ENCODE peak calls at places on chromosome 3, in eight cellular contexts. A, K, L, B, E, V, W and D are unnamed samples.

GRCh38 chr3:126469479-126469878 is 6.2 kb downstream of the ZXDC start:
- DNase-seq in A (peak), K (no peak), L (no peak), B (peak), E (no peak), V (peak), W (no peak), D (no peak)

GRCh38 chr3:193207290-193207689 is 33.7 kb upstream of the PLAAT1 start:
- DNase-seq in A (no peak), K (no peak), L (no peak), B (no peak), E (no peak), V (no peak), W (no peak), D (no peak)

GRCh38 chr3:193842029-193842782 is 249.2 kb downstream of the OPA1 start:
- DNase-seq in A (no peak), K (no peak), L (no peak), B (no peak), E (no peak), V (peak), W (no peak), D (no peak)

GRCh38 chr3:42180901-42181300 is 85.1 kb downstream of the CCK start:
- DNase-seq in A (no peak), K (no peak), L (no peak), B (no peak), E (no peak), V (no peak), W (no peak), D (no peak)

GRCh38 chr3:49300595-49300994 is 23.6 kb upstream of the C3orf62 start:
- DNase-seq in A (no peak), K (no peak), L (no peak), B (no peak), E (no peak), V (no peak), W (no peak), D (no peak)

GRCh38 chr3:171156455-171157005 is 130.0 kb upstream of the SLC2A2 start:
- DNase-seq in A (no peak), K (no peak), L (no peak), B (no peak), E (no peak), V (no peak), W (no peak), D (no peak)

GRCh38 chr3:78707094-78707493 is 1060.7 kb downstream of the ROBO1 start:
- DNase-seq in A (no peak), K (no peak), L (no peak), B (no peak), E (no peak), V (no peak), W (no peak), D (no peak)

GRCh38 chr3:83706669-83707068 is 1252.1 kb upstream of the CADM2 start:
- DNase-seq in A (no peak), K (no peak), L (no peak), B (no peak), E (no peak), V (no peak), W (no peak), D (no peak)

GRCh38 chr3:125107861-125108567 is 52.2 kb upstream of the HEG1 start:
- DNase-seq in A (no peak), K (no peak), L (no peak), B (no peak), E (no peak), V (no peak), W (peak), D (no peak)

GRCh38 chr3:67018105-67018788 is 20.1 kb downstream of the KBTBD8 start:
- DNase-seq in A (no peak), K (no peak), L (peak), B (peak), E (no peak), V (peak), W (no peak), D (no peak)

GRCh38 chr3:128685001-128685726 is 34.5 kb upstream of the RPN1 start:
- DNase-seq in A (no peak), K (no peak), L (no peak), B (no peak), E (no peak), V (no peak), W (no peak), D (no peak)

GRCh38 chr3:141575879-141576743 is 89.3 kb downstream of the RASA2 start:
- DNase-seq in A (no peak), K (no peak), L (no peak), B (peak), E (no peak), V (no peak), W (no peak), D (no peak)

GRCh38 chr3:194522579-194523046 is 35.8 kb upstream of the ATP13A3 start:
- DNase-seq in A (no peak), K (no peak), L (no peak), B (no peak), E (no peak), V (no peak), W (peak), D (no peak)

GRCh38 chr3:164030194-164030593 is 1048.1 kb downstream of the SI start:
- DNase-seq in A (no peak), K (no peak), L (no peak), B (no peak), E (no peak), V (no peak), W (no peak), D (no peak)

GRCh38 chr3:11624704-11625375 is 18.9 kb downstream of the VGLL4 start:
- DNase-seq in A (no peak), K (no peak), L (no peak), B (no peak), E (no peak), V (no peak), W (no peak), D (no peak)

GRCh38 chr3:23885210-23885609 is 31.6 kb downstream of the NKIRAS1 start:
- DNase-seq in A (no peak), K (no peak), L (no peak), B (no peak), E (no peak), V (no peak), W (no peak), D (no peak)

GRCh38 chr3:23889401-23889800 is 27.4 kb downstream of the NKIRAS1 start:
- DNase-seq in A (no peak), K (no peak), L (no peak), B (no peak), E (no peak), V (no peak), W (no peak), D (no peak)

GRCh38 chr3:23888617-23889228 is 28.1 kb downstream of the NKIRAS1 start:
- DNase-seq in A (no peak), K (peak), L (no peak), B (no peak), E (no peak), V (no peak), W (peak), D (no peak)

GRCh38 chr3:23884481-23884880 is 32.3 kb downstream of the NKIRAS1 start:
- DNase-seq in A (no peak), K (no peak), L (no peak), B (no peak), E (no peak), V (no peak), W (no peak), D (no peak)

DNA sequence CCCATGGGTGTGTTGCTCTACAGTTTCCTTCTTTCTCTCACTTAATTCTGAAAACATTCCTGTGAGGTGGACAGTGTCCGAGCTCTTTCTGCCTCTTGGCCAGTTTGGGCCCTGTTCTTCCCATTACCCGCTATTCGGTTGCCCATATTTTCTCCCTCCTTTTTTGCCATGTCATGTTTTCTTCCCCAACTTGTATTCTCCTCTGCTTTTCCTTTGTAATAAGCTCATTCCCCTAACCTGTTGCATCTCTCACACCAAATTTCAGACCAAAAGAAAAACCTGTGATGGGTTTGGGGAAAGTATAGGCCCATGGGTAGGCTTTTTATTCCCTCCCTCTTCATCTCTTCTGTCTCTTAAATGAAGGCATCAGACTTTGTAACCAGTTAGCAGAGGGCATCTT is 30.5 kb downstream of the NKIRAS1 start:
- DNase-seq in A (no peak), K (no peak), L (no peak), B (no peak), E (no peak), V (no peak), W (no peak), D (no peak)
- H3K27ac ChIP-seq in A (no peak), K (no peak), L (no peak), B (no peak), E (no peak), V (no peak), W (no peak), D (no peak)

GRCh38 chr3:34216713-34217346 is 418.4 kb downstream of the PDCD6IP start:
- DNase-seq in A (no peak), K (no peak), L (no peak), B (no peak), E (no peak), V (no peak), W (no peak), D (no peak)

GRCh38 chr3:34213481-34213880 is 415.1 kb downstream of the PDCD6IP start:
- DNase-seq in A (no peak), K (no peak), L (no peak), B (no peak), E (no peak), V (no peak), W (no peak), D (no peak)

GRCh38 chr3:34219556-34219955 is 421.1 kb downstream of the PDCD6IP start:
- DNase-seq in A (no peak), K (no peak), L (no peak), B (no peak), E (no peak), V (no peak), W (no peak), D (no peak)

GRCh38 chr3:34218706-34219105 is 420.3 kb downstream of the PDCD6IP start:
- DNase-seq in A (no peak), K (no peak), L (no peak), B (no peak), E (no peak), V (no peak), W (no peak), D (no peak)
- H3K27ac ChIP-seq in A (no peak), K (no peak), L (no peak), B (no peak), E (no peak), V (no peak), W (no peak), D (no peak)

DNA sequence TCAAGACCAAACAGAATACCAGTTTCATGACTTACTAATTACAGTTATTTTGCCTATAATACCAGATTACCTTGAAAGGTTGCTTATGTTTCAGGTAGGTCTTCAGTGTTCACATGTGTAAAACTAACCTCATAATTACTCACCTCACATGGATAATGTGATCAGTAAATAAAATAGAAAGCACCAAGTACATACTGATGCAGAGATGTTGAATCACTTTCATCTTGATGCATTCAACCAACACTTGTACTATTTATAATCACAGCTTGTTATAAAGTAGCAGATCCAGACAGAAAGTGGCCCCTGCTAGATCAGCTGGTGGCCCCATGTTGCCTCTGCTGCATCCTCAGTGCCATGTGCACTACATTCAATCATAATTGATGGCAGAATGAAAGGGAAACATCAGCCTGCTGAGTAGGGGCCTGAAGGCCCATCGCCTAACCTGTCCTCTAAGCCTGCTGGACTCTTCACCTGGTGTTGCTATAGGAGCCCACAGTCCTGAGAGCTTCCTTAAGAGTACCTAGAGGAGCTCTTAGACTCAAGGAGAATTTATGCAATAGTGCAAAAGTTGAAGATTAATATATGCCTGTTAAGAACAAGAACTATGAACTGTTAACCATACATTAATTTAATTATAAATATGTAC is 154.3 kb downstream of the PLCL2 start:
- DNase-seq in A (no peak), K (no peak), L (no peak), B (no peak), E (no peak), V (no peak), W (no peak), D (no peak)
- H3K27ac ChIP-seq in A (no peak), K (peak), L (no peak), B (no peak), E (no peak), V (no peak), W (peak), D (no peak)

DNA sequence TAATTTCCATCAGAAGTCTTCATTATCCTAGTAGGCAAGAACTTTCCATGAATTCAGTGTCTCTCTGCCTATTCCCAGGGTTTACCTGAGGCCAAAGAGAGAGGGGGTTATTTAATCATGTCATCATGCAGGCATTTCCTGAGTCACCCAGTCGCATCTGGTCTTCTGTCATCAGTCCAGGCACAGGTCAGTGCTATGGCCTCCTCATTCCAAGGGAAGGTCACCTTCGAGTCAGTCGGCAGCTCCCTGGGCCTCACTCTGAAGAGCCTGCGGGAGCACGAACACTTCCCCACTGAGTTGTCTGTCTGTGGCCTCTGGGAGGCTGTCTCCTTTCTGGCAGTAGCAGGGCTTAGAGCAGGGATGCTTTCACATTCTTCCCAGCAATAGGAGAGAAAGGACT is 26.2 kb upstream of the LRTM1 start:
- DNase-seq in A (no peak), K (no peak), L (no peak), B (peak), E (no peak), V (no peak), W (peak), D (no peak)
- H3K27ac ChIP-seq in A (no peak), K (no peak), L (no peak), B (peak), E (no peak), V (no peak), W (peak), D (no peak)

GRCh38 chr3:45980819-45981218 is 14.8 kb downstream of the FYCO1 start:
- DNase-seq in A (no peak), K (no peak), L (no peak), B (no peak), E (no peak), V (no peak), W (peak), D (no peak)

GRCh38 chr3:45979378-45979777 is 16.2 kb downstream of the FYCO1 start:
- DNase-seq in A (no peak), K (no peak), L (no peak), B (no peak), E (no peak), V (no peak), W (no peak), D (no peak)

GRCh38 chr3:45978348-45978747 is 17.3 kb downstream of the FYCO1 start:
- DNase-seq in A (no peak), K (no peak), L (no peak), B (no peak), E (peak), V (peak), W (no peak), D (no peak)

GRCh38 chr3:45981321-45982038 is 14.1 kb downstream of the FYCO1 start:
- DNase-seq in A (no peak), K (no peak), L (no peak), B (peak), E (no peak), V (no peak), W (peak), D (no peak)

DNA sequence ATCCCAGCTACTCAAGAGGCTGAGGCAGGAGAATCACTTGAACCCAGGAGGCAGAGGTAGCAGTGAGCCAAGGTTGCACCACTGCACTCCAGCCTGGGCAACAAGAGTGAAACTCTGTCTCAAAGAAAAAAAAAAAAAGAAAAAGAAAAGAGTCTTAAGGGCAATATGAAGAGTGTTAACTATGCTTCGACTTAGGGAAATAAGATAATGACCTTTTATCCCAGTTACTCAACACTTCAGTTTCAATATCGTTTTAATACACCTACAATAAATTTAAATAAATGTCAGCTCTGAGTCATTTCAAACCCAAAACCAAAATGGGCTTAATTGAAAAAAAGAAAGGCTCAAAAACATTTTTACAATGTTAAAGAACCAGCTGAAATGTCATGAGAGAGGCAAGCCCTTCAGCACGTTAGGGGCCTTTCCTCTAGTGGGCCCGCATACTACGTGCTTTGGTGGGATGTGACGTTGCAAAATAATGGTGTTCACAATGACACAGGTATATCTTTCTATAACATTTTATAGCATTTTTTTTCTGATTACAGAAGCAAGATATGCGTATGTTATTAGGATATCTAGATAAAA is 15.3 kb downstream of the FYCO1 start:
- DNase-seq in A (no peak), K (no peak), L (no peak), B (no peak), E (no peak), V (no peak), W (no peak), D (no peak)
- H3K27ac ChIP-seq in A (peak), K (no peak), L (no peak), B (no peak), E (no peak), V (no peak), W (no peak), D (no peak)

GRCh38 chr3:27312044-27312668 is 57.0 kb downstream of the NEK10 start:
- DNase-seq in A (no peak), K (peak), L (no peak), B (peak), E (no peak), V (no peak), W (peak), D (no peak)
- H3K27ac ChIP-seq in A (no peak), K (peak), L (no peak), B (no peak), E (no peak), V (no peak), W (peak), D (no peak)

GRCh38 chr3:151383956-151384355 is 597 bp downstream of the P2RY12 start:
- DNase-seq in A (no peak), K (no peak), L (no peak), B (no peak), E (no peak), V (no peak), W (no peak), D (no peak)
- H3K27ac ChIP-seq in A (peak), K (no peak), L (peak), B (no peak), E (no peak), V (peak), W (no peak), D (no peak)